ENCODE peak calls at places on chromosomes 7 and 10, in five cellular contexts. B, K, F, G and O are unnamed samples.

GRCh38 chr10:28991738-28992270 is 297.1 kb upstream of the LYZL1 start:
- DNase-seq in F (peak), B (peak), G (peak), K (peak), O (peak)

GRCh38 chr7:92448185-92448747 is 984 bp downstream of the GATAD1 start:
- DNase-seq in K (peak), G (peak), B (peak), F (peak), O (peak)

GRCh38 chr7:101664390-101664789 is 35.3 kb upstream of the MYL10 start:
- DNase-seq in B (no peak), F (no peak), K (no peak), G (no peak), O (no peak)

GRCh38 chr10:44879531-44879899 is 31.6 kb upstream of the TMEM72 start:
- DNase-seq in F (no peak), K (no peak), G (no peak), B (no peak), O (no peak)

GRCh38 chr10:15361131-15361530 is 10.0 kb downstream of the FAM171A1 start:
- DNase-seq in B (no peak), G (no peak), F (no peak), K (no peak), O (peak)

GRCh38 chr10:87045434-87045938 is 25.4 kb downstream of the FAM25A start:
- DNase-seq in K (no peak), G (no peak), F (no peak), B (no peak), O (no peak)

GRCh38 chr7:143305423-143306070 is 10.4 kb upstream of the CLCN1 start:
- DNase-seq in B (peak), K (peak), F (peak), G (peak), O (peak)

GRCh38 chr7:69871886-69872592 is 273.8 kb downstream of the AUTS2 start:
- DNase-seq in K (peak), B (peak), G (no peak), F (no peak), O (no peak)

GRCh38 chr7:157299613-157300405 is 37.0 kb upstream of the DNAJB6 start:
- DNase-seq in K (no peak), F (no peak), B (no peak), G (no peak), O (peak)

GRCh38 chr10:8583096-8583495 is 528.6 kb downstream of the GATA3 start:
- DNase-seq in B (no peak), F (no peak), G (no peak), K (no peak), O (no peak)

GRCh38 chr10:130430291-130430690 is 294.1 kb downstream of the GLRX3 start:
- DNase-seq in G (no peak), F (no peak), K (no peak), B (no peak), O (no peak)

GRCh38 chr10:44970812-44971395 is 7.7 kb downstream of the DEPP1 start:
- DNase-seq in B (no peak), F (no peak), G (no peak), K (no peak), O (no peak)

GRCh38 chr7:27173412-27174076 is 576 bp downstream of the HOXA10 start:
- DNase-seq in B (peak), K (peak), G (no peak), F (no peak), O (no peak)

GRCh38 chr10:90777614-90778013 is 80.2 kb downstream of the HTR7 start:
- DNase-seq in B (no peak), G (no peak), F (no peak), K (no peak), O (no peak)

GRCh38 chr10:77637986-77638765 is 568 bp upstream of the KCNMA1 start:
- DNase-seq in F (no peak), G (peak), K (peak), B (peak), O (peak)

GRCh38 chr10:100008708-100009282 is 952 bp downstream of the DNMBP start:
- DNase-seq in B (no peak), G (no peak), F (no peak), K (no peak), O (no peak)

GRCh38 chr10:79390551-79391229 is 43.4 kb downstream of the PPIF start:
- DNase-seq in G (no peak), K (peak), F (no peak), B (peak), O (peak)

GRCh38 chr10:30980951-30981616 is 50.6 kb downstream of the ZNF438 start:
- DNase-seq in F (peak), B (peak), G (no peak), K (peak), O (no peak)

GRCh38 chr10:72297281-72297967 is 23.7 kb downstream of the DDIT4 start:
- DNase-seq in B (peak), F (peak), G (no peak), K (peak), O (peak)

GRCh38 chr7:97215556-97215955 is 98.1 kb downstream of the SDHAF3 start:
- DNase-seq in B (no peak), G (no peak), K (peak), F (peak), O (no peak)

GRCh38 chr10:8221481-8221880 is 167.0 kb downstream of the GATA3 start:
- DNase-seq in G (no peak), B (no peak), F (no peak), K (peak), O (no peak)

GRCh38 chr7:136585954-136586670 is 282.3 kb upstream of the CHRM2 start:
- DNase-seq in G (no peak), B (no peak), K (no peak), F (no peak), O (no peak)

GRCh38 chr7:124032369-124033092 is at the start of gene TMEM229A:
- DNase-seq in G (peak), K (peak), B (peak), F (peak), O (peak)

GRCh38 chr10:116324951-116325635 is 845 bp downstream of the CCDC172 start:
- DNase-seq in G (no peak), B (no peak), K (no peak), F (no peak), O (no peak)

GRCh38 chr7:132469681-132470080 is 106.6 kb downstream of the PLXNA4 start:
- DNase-seq in B (no peak), G (no peak), F (no peak), K (no peak), O (no peak)

DNA sequence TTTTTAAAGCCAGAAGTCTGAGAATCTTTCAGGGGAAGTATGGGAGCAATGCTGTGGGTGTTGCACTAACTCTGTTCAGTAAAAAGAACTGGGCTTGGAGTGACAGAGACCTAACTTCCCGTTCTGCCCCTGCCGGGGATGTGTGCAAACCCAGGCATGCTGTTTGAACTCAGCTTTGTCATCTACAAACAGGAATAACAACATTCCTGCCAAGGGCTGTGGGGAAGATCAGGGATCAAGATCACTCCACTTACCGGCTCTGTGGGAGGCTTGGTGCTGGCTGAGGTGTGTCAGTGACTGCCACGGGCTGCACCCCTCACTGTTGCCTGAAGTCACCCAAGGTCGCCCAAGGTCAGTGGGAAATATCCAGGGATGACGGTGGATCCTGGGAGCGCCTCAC is 23.1 kb upstream of the DRGX start:
- DNase-seq in G (no peak), B (peak), F (peak), K (no peak), O (no peak)
- TF ChIP-seq CTCF in G (no peak), B (no peak), F (peak), K (no peak), O (no peak)

DNA sequence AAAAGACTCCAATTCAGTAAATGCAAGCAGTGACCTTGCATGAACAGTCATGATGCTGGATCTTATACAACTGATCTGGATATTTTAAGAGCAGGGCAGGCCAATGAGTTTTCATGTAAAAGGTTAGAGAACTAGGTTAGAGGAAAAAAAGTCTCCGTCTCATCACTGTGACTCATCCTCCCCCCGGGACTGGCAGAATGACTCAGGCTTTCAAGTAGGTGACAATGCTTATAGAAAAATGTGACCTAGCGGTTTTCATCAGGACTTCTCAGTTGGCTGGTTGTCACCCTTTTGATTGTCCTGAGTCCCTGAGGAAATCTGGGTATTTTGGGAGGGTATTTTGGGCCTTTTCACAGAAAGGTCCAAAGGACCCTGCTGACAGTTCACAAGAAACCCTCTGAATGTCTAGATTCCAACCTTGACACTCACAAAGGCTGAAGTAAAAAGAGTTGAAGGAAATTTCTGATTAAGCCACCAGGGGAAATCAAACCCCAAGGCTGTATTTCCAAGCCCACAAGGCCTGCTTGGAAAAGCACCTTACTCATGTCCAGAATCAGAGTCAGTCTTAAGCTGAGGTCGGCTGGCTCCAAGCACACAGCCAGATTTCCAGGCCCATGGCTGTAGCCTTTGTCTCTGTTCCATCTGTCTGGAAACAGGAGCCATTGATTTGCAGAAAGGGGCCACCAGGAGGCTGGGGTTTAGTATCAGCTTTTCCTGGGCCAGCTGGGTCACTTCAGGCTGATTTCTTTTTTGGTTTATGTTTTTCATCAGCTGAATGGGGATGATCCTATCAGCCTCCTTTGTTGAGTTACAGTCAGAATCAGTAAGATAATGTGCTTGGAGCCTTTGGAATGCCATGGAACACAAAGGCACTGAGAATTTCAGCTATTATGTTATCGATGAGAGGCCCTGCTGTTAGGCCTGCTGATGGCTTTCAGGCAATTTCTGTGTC is 226.4 kb upstream of the HABP2 start:
- DNase-seq in K (no peak), F (no peak), B (peak), G (no peak), O (peak)
- TF ChIP-seq CTCF in K (no peak), F (no peak), B (peak), G (peak), O (no peak)

DNA sequence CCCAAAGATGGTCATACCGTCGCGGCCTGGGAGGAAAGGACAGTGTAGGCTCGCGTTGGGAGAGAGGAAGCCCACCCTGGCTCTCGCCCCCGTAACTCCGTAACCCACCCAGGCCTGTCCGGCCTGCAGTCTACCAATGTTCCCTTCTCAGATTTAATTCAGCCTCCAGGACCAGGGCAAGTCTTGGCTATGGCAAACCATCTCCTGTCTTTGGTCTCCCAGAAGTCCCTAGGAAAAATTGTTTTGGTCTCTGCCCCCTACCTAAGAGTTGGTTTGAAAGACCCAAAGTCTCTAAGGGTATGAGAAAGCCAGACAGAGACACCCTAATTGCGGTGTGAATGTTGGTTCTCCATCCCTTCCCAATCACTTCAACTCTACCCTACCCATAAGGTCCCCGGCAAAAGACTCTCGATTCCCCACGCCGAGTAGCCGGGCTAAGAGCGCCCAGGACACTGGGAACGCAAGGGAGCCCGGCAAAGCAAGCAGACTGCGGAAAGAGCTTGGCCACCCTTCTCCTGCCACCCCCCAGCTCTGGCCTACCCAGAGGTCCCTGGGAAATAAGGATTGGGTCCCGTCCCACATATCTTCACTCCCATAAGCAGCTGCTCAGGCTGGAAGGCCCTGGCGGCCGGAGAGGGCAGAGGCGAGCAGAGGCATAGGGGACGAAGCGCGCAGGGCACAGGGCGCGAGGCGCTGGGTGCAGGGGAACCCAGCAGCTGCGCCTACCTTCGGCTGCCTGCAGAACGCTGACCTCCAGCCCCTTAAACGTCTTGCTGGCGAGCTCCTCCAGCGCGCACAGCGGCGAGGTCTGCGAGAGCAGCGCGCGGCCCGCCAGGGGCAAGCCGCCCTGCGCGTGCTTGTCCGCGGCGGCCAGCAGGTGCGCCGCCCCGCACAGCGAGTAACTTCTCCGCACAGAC is 1.2 kb downstream of the LBX1 start:
- DNase-seq in K (no peak), F (no peak), B (no peak), G (no peak), O (no peak)
- TF ChIP-seq CTCF in K (no peak), F (no peak), B (no peak), G (peak), O (no peak)

GRCh38 chr7:109844362-109844761 is 1246.6 kb upstream of the LRRN3 start:
- DNase-seq in K (no peak), G (no peak), B (peak), F (no peak), O (peak)
- TF ChIP-seq CTCF in K (peak), G (peak), B (peak), F (peak), O (peak)